ENCODE peak calls at places on chromosomes 11 and 22, in five cellular contexts. P is MV-4-11, O is T-helper 1 cell, C is Ammon's horn, I is G401. Z is an unnamed sample.

GRCh38 chr11:130390071-130390758 is 38.2 kb downstream of the ADAMTS8 start:
- DNase-seq in P (peak), O (no peak), C (peak), I (peak), Z (no peak)

GRCh38 chr22:25929479-25929878 is 187.5 kb downstream of the MYO18B start:
- DNase-seq in P (no peak), O (no peak), C (no peak), I (no peak), Z (no peak)

GRCh38 chr11:34063061-34063795 is 11.7 kb downstream of the CAPRIN1 start:
- DNase-seq in P (no peak), O (no peak), C (no peak), I (no peak), Z (no peak)

GRCh38 chr11:3675971-3676370 is 4.8 kb upstream of the CHRNA10 start:
- DNase-seq in P (no peak), O (no peak), C (no peak), I (no peak), Z (no peak)

GRCh38 chr11:66851698-66852465 is 5.0 kb upstream of the LRFN4 start:
- DNase-seq in P (no peak), O (no peak), C (no peak), I (no peak), Z (no peak)

GRCh38 chr11:126607374-126607773 is 251.9 kb downstream of the ST3GAL4 start:
- DNase-seq in P (no peak), O (no peak), C (peak), I (peak), Z (no peak)

GRCh38 chr11:73401217-73401923 is 25.2 kb downstream of the RELT start:
- DNase-seq in P (no peak), O (no peak), C (no peak), I (no peak), Z (no peak)

GRCh38 chr22:36445158-36445668 is 36.2 kb downstream of the TXN2 start:
- DNase-seq in P (peak), O (no peak), C (no peak), I (no peak), Z (no peak)

GRCh38 chr11:95257596-95257995 is 26.6 kb upstream of the SESN3 start:
- DNase-seq in P (no peak), O (no peak), C (no peak), I (no peak), Z (no peak)

GRCh38 chr11:71342951-71343827 is 90.8 kb upstream of the SHANK2 start:
- DNase-seq in P (no peak), O (no peak), C (peak), I (no peak), Z (no peak)

GRCh38 chr11:113729456-113729855 is 23.3 kb upstream of the TMPRSS5 start:
- DNase-seq in P (no peak), O (no peak), C (no peak), I (no peak), Z (no peak)

GRCh38 chr11:67516806-67517205 is 6.4 kb downstream of the CABP2 start:
- DNase-seq in P (no peak), O (no peak), C (no peak), I (no peak), Z (no peak)

GRCh38 chr11:2097356-2097997 is 41.7 kb downstream of the IGF2 start:
- DNase-seq in P (peak), O (no peak), C (no peak), I (no peak), Z (no peak)

GRCh38 chr22:32518848-32519247 is 44.2 kb downstream of the FBXO7 start:
- DNase-seq in P (no peak), O (no peak), C (no peak), I (no peak), Z (no peak)

GRCh38 chr22:48837341-48837935 is 990.2 kb downstream of the BRD1 start:
- DNase-seq in P (no peak), O (no peak), C (no peak), I (no peak), Z (no peak)

GRCh38 chr11:120811199-120811598 is 212.7 kb upstream of the TBCEL start:
- DNase-seq in P (no peak), O (no peak), C (no peak), I (no peak), Z (no peak)